ENCODE peak calls at places on chromosomes 3 and 15, in five cellular contexts. S is cardiac muscle cell; D is fibroblast of lung; V is iPS DF 6.9; J is CD4-positive, CD25-positive, alpha-beta regulatory T cell. N is an unnamed sample.

GRCh38 chr15:45179221-45179985 is 8.4 kb downstream of the SHF start:
- DNase-seq in S (peak; percentile 47), J (peak; percentile 55), D (no peak), V (no peak), N (peak; percentile 20)

GRCh38 chr3:95705786-95706418 is 1108.5 kb upstream of the EPHA6 start:
- DNase-seq in J (peak; percentile 7), D (no peak), V (no peak), S (no peak), N (peak; percentile 74)

GRCh38 chr15:95086543-95087252 is 855.3 kb downstream of the MCTP2 start:
- DNase-seq in D (peak; percentile 91), S (no peak), V (no peak), J (no peak), N (no peak)

GRCh38 chr3:196096382-196096953 is 14.6 kb upstream of the TFRC start:
- DNase-seq in V (no peak), D (no peak), S (peak; percentile 28), J (no peak), N (no peak)

GRCh38 chr3:127442551-127442950 is 148.0 kb downstream of the TPRA1 start:
- DNase-seq in J (no peak), V (no peak), S (no peak), D (no peak), N (no peak)

GRCh38 chr15:36596915-36597314 is 17.5 kb downstream of the CDIN1 start:
- DNase-seq in J (no peak), D (no peak), V (no peak), S (no peak), N (no peak)

GRCh38 chr3:166829896-166830295 is 550.2 kb downstream of the ZBBX start:
- DNase-seq in S (no peak), D (no peak), V (no peak), J (no peak), N (no peak)

GRCh38 chr3:32510075-32510724 is 7.5 kb upstream of the CMTM6 start:
- DNase-seq in D (peak; percentile 78), J (peak; percentile 64), V (no peak), S (peak; percentile 78), N (peak; percentile 72)

DNA sequence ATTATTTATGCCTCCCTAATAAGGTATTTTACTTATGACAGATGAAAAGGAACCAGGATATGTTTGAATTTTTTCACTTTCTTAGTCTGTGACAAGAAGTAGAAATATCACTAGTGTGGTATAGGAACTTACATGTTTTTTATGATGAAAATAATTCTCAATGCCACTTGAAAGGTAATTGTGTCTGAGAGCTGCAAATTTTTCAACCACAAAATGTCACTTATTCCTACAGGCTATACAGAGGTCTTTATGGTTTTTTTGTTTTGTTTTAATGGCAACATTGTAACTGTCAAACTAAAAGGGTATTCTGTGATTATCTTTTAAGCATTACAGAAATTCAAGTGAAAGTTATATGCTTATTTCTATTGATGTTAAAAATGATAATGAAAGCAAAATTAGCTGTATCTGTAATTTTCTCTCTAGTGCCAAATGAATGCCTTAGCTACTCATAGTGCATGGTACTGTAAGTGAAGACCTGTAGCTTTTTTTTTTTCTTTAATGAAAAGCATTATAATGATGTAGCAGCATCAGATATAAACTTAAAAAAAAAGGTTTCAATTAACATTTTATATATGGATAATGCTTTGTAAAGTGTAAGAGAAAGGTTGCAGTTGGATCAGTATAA is 14.7 kb downstream of the FEM1B start:
- DNase-seq in J (no peak), D (no peak), S (no peak), V (no peak), N (no peak)
- H3K4me1 ChIP-seq in J (peaks cover 3% of the 10 kb centered on the region), D (no peaks in the 10 kb centered on the region), S (no peaks in the 10 kb centered on the region), V (no peaks in the 10 kb centered on the region), N (no peaks in the 10 kb centered on the region)

GRCh38 chr15:38072007-38072506 is 137.6 kb downstream of the TMCO5A start:
- DNase-seq in V (no peak), S (no peak), D (no peak), J (no peak), N (no peak)

GRCh38 chr15:38069506-38069905 is 135.1 kb downstream of the TMCO5A start:
- DNase-seq in J (no peak), D (peak; percentile 87), V (no peak), S (no peak), N (no peak)

GRCh38 chr15:38069001-38069400 is 134.6 kb downstream of the TMCO5A start:
- DNase-seq in J (peak; percentile 26), D (peak; percentile 83), V (no peak), S (no peak), N (peak; percentile 4)

GRCh38 chr15:38071211-38071972 is 137.0 kb downstream of the TMCO5A start:
- DNase-seq in V (no peak), J (no peak), S (no peak), D (no peak), N (no peak)

DNA sequence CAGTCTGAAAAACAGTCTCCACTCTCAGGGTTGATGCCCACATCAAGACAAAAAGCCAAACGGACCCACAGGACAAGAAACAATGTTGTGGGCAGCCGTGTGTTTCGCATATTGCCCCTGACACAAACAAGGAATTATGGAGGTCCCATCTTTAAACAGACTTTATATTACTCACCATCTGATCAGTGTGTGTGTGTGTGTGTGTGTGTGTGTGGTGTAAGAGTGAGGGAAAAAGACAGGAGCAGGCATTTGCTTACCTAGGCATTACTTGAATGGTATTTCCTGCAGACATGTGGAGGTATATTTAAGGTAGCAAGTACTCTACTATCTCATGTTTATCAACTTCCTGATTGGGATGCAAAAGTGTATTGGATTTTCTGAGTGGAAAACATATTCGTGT is 136.3 kb downstream of the TMCO5A start:
- DNase-seq in S (no peak), J (no peak), V (no peak), D (no peak), N (no peak)
- H3K4me1 ChIP-seq in S (peaks cover 48% of the 10 kb centered on the region), J (peaks cover 31% of the 10 kb centered on the region), V (no peaks in the 10 kb centered on the region), D (peaks cover 10% of the 10 kb centered on the region), N (no peaks in the 10 kb centered on the region)

DNA sequence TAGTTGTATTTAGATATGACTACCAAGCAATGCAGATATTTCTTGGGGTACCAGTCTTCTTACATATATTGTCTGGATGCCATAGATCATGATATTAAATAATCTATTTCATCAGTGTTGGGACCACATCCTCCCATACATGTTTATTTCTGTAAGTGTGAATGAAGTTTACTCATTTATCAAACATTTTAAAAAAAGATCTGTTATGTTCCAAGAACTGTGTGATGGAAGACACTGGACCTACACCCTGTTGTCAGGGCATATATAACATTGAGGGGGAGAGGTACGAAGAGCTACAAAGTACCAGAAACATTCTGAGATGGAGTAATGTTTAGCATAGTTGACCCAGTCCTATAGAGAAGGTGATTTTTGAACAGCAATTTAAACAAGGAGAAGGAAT is 26.6 kb downstream of the MBNL1 start:
- DNase-seq in S (no peak), J (no peak), V (no peak), D (no peak), N (no peak)
- H3K4me1 ChIP-seq in S (peaks cover 18% of the 10 kb centered on the region), J (peaks cover 93% of the 10 kb centered on the region), V (peaks cover 1% of the 10 kb centered on the region), D (peaks cover 19% of the 10 kb centered on the region), N (peaks cover 55% of the 10 kb centered on the region)

DNA sequence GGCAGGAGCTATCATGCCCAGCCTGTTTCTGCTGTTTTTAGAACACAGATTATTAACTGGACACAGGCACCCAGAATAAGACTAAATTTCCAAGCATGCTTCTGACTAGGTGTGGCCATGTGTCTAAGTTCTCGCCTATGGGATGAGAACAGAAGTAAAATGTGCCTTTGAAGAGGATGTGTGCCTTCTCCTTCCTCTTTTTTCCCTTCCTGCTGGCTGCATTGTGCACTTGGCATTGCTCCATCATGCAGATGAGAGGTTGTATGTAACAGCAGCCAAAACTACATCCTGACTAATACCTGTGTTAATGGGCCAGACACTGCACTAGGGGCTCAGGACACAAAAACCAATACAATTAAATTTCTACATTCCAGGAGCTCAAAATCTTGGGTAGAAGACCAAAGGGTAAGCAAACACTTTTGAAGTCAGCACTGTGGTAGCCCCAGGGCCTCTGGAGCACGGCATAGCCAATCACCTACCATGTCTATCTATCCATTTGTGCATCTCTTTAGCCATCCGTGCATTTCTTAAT is 40.9 kb upstream of the RNU6-1 start:
- DNase-seq in D (no peak), V (no peak), S (no peak), J (no peak), N (no peak)
- H3K4me1 ChIP-seq in D (peaks cover 3% of the 10 kb centered on the region), V (no peaks in the 10 kb centered on the region), S (peaks cover 4% of the 10 kb centered on the region), J (peaks cover 11% of the 10 kb centered on the region), N (peaks cover 46% of the 10 kb centered on the region)

DNA sequence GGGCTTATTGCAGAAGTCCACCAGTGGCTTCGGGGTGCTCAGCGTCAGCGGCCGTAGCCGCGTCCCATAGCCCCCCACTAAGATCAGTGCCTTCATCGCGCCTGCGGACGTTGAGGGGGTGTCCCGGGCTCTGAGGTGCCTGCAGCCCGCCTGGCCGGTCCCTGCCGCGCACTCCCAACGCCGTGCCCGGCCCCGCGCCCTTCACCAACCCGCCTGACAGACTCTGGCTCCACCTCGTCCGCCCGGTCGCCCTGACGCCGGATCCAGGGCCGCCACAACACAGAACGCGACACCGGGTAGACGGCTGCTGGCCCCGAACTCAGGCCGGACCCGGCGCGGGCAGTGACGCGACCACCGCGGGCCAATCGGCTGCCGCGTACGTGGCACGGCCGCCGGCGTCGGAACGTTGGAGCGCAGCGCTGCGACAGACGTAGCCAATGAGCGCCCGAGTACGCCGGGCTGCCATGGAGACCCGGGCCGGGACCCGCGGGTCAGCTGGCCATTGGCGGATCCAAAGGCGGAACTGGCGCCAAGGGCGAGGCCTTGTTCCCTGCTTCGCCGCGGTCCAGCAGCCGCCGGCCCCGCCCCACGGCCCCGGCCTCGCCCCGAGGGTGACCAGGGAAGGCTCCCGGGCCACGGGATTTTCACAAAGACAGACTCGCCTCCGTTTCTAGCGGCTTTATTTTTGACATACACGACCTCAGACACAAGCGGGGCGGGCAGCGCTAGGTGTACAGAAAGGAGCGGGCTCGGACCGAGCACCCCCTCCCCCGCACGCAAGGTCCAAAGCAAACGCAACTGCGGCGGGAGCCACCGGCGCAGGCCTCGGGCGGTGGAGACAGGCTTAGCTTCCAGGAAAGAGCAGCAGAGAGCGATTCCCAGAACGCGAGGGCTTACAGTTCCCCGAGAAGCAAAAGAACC is at the start of gene GMPPB:
- DNase-seq in S (peak; percentile 98), J (peak; percentile 89), D (peak; percentile 96), V (peak; percentile 85), N (peak; percentile 93)
- H3K4me1 ChIP-seq in S (no peaks in the 10 kb centered on the region), J (peaks cover 25% of the 10 kb centered on the region), D (peaks cover 12% of the 10 kb centered on the region), V (peaks cover 3% of the 10 kb centered on the region), N (peaks cover 52% of the 10 kb centered on the region)

GRCh38 chr3:98902341-98902740 is 846 bp upstream of the DCBLD2 start:
- DNase-seq in S (no peak), D (no peak), J (no peak), V (no peak), N (no peak)

GRCh38 chr3:98901032-98901464 is 447 bp downstream of the DCBLD2 start:
- DNase-seq in S (peak; percentile 62), V (no peak), J (peak; percentile 9), D (peak; percentile 53), N (peak; percentile 44)

GRCh38 chr3:98901465-98902174 is at the start of gene DCBLD2:
- DNase-seq in D (peak; percentile 99), J (peak; percentile 88), V (peak; percentile 97), S (peak; percentile 98), N (peak; percentile 99)

GRCh38 chr3:98903099-98903498 is 1.6 kb upstream of the DCBLD2 start:
- DNase-seq in J (no peak), V (no peak), S (no peak), D (no peak), N (no peak)

DNA sequence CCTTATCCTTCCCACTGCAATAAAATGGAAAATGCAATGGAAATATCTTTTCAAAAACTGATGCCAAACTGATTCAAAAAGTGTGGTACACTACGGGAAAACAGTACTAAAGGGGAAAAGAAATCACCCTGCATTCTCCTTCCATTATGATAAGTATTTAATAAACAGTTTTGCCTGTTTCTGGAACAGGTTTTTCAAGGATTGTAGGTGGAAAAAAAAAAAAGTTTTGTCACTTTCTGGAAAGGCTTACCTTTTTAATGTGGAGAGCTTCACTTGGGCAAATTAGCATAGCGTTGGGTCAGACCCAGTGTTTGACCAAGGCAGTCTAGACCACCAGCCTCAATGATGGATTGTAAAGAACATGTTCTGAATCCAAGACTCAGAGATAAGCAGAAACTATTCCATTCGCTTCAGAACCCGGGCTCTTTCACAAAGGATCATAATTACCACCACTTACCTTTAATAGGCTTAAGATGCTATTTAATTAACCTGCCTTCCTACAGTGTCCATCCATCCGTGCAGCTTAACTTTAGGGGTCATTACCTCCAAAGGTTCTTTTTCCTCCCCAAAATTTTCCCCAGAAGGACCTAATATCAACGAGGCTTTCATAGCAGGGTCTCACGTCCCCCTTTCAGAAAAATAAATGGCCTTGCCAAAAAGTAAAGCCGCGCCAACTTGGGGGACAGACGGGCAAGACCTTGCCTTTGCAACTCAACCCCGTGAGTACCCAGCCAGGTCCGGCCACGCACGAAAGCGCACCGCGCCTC is 1.0 kb downstream of the DCBLD2 start:
- DNase-seq in D (no peak), J (no peak), V (no peak), S (no peak), N (no peak)
- H3K4me1 ChIP-seq in D (peaks cover 8% of the 10 kb centered on the region), J (peaks cover 16% of the 10 kb centered on the region), V (no peaks in the 10 kb centered on the region), S (peaks cover 32% of the 10 kb centered on the region), N (peaks cover 31% of the 10 kb centered on the region)

N was measured in DND-41.